ENCODE peak calls at places on chromosomes 3 and 15, in five cellular contexts. One of them, this sample, is unnamed.

GRCh38 chr15:77506311-77507150 is 85.8 kb downstream of the HMG20A start:
- DNase-seq in hepatocyte: no peak
- DNase-seq in foreskin fibroblast: no peak
- DNase-seq in WERI-Rb-1: no peak
- DNase-seq in CD8-positive, alpha-beta memory T cell: no peak
- DNase-seq in this sample: peak; percentile 62

GRCh38 chr15:66359740-66360139 is 3.3 kb upstream of the TIPIN start:
- DNase-seq in hepatocyte: peak; percentile 57
- DNase-seq in foreskin fibroblast: no peak
- DNase-seq in WERI-Rb-1: no peak
- DNase-seq in CD8-positive, alpha-beta memory T cell: no peak
- DNase-seq in this sample: no peak

GRCh38 chr15:67064607-67065530 is 533 bp upstream of the SMAD3 start:
- DNase-seq in hepatocyte: peak; percentile 82
- DNase-seq in foreskin fibroblast: no peak
- DNase-seq in WERI-Rb-1: no peak
- DNase-seq in CD8-positive, alpha-beta memory T cell: peak; percentile 30
- DNase-seq in this sample: peak; percentile 56

GRCh38 chr15:62165029-62165792 is at the start of gene C2CD4B:
- DNase-seq in hepatocyte: peak; percentile 59
- DNase-seq in foreskin fibroblast: no peak
- DNase-seq in WERI-Rb-1: peak; percentile 14
- DNase-seq in CD8-positive, alpha-beta memory T cell: peak; percentile 15
- DNase-seq in this sample: peak; percentile 62

GRCh38 chr15:73078722-73079121 is 26.5 kb downstream of the NEO1 start:
- DNase-seq in hepatocyte: peak; percentile 16
- DNase-seq in foreskin fibroblast: peak; percentile 67
- DNase-seq in WERI-Rb-1: no peak
- DNase-seq in CD8-positive, alpha-beta memory T cell: no peak
- DNase-seq in this sample: peak; percentile 90

GRCh38 chr15:58522865-58523264 is 91.1 kb downstream of the LIPC start:
- DNase-seq in hepatocyte: no peak
- DNase-seq in foreskin fibroblast: no peak
- DNase-seq in WERI-Rb-1: no peak
- DNase-seq in CD8-positive, alpha-beta memory T cell: no peak
- DNase-seq in this sample: no peak

GRCh38 chr15:77160562-77161481 is 89.9 kb upstream of the TSPAN3 start:
- DNase-seq in hepatocyte: peak; percentile 39
- DNase-seq in foreskin fibroblast: no peak
- DNase-seq in WERI-Rb-1: no peak
- DNase-seq in CD8-positive, alpha-beta memory T cell: no peak
- DNase-seq in this sample: peak; percentile 41

GRCh38 chr15:77530576-77530975 is 102.1 kb downstream of the LINGO1 start:
- DNase-seq in hepatocyte: no peak
- DNase-seq in foreskin fibroblast: no peak
- DNase-seq in WERI-Rb-1: no peak
- DNase-seq in CD8-positive, alpha-beta memory T cell: no peak
- DNase-seq in this sample: no peak

GRCh38 chr15:88071141-88071540 is 185.4 kb downstream of the NTRK3 start:
- DNase-seq in hepatocyte: no peak
- DNase-seq in foreskin fibroblast: no peak
- DNase-seq in WERI-Rb-1: no peak
- DNase-seq in CD8-positive, alpha-beta memory T cell: no peak
- DNase-seq in this sample: no peak

GRCh38 chr3:119817071-119817470 is 35.2 kb downstream of the NR1I2 start:
- DNase-seq in hepatocyte: no peak
- DNase-seq in foreskin fibroblast: no peak
- DNase-seq in WERI-Rb-1: peak; percentile 75
- DNase-seq in CD8-positive, alpha-beta memory T cell: no peak
- DNase-seq in this sample: no peak

GRCh38 chr15:69893863-69894262 is 203.9 kb downstream of the TLE3 start:
- DNase-seq in hepatocyte: peak; percentile 36
- DNase-seq in foreskin fibroblast: peak; percentile 30
- DNase-seq in WERI-Rb-1: peak; percentile 65
- DNase-seq in CD8-positive, alpha-beta memory T cell: no peak
- DNase-seq in this sample: peak; percentile 84

GRCh38 chr3:173988912-173989311 is 591.4 kb downstream of the NLGN1 start:
- DNase-seq in hepatocyte: peak; percentile 18
- DNase-seq in foreskin fibroblast: no peak
- DNase-seq in WERI-Rb-1: no peak
- DNase-seq in CD8-positive, alpha-beta memory T cell: no peak
- DNase-seq in this sample: peak; percentile 1

GRCh38 chr15:42547926-42548257 is 701 bp downstream of the LRRC57 start:
- DNase-seq in hepatocyte: no peak
- DNase-seq in foreskin fibroblast: peak; percentile 27
- DNase-seq in WERI-Rb-1: no peak
- DNase-seq in CD8-positive, alpha-beta memory T cell: no peak
- DNase-seq in this sample: no peak

GRCh38 chr3:171229173-171229572 is 202.7 kb upstream of the SLC2A2 start:
- DNase-seq in hepatocyte: no peak
- DNase-seq in foreskin fibroblast: no peak
- DNase-seq in WERI-Rb-1: no peak
- DNase-seq in CD8-positive, alpha-beta memory T cell: no peak
- DNase-seq in this sample: no peak

GRCh38 chr3:102038477-102039142 is 189.3 kb downstream of the NFKBIZ start:
- DNase-seq in hepatocyte: no peak
- DNase-seq in foreskin fibroblast: no peak
- DNase-seq in WERI-Rb-1: no peak
- DNase-seq in CD8-positive, alpha-beta memory T cell: no peak
- DNase-seq in this sample: no peak

GRCh38 chr15:44779761-44780160 is 43.4 kb downstream of the TRIM69 start:
- DNase-seq in hepatocyte: no peak
- DNase-seq in foreskin fibroblast: no peak
- DNase-seq in WERI-Rb-1: no peak
- DNase-seq in CD8-positive, alpha-beta memory T cell: no peak
- DNase-seq in this sample: no peak

GRCh38 chr3:42101048-42101447 is 9.9 kb downstream of the TRAK1 start:
- DNase-seq in hepatocyte: no peak
- DNase-seq in foreskin fibroblast: peak; percentile 82
- DNase-seq in WERI-Rb-1: no peak
- DNase-seq in CD8-positive, alpha-beta memory T cell: no peak
- DNase-seq in this sample: peak; percentile 91

GRCh38 chr3:36562945-36563344 is 182.6 kb downstream of the STAC start:
- DNase-seq in hepatocyte: no peak
- DNase-seq in foreskin fibroblast: no peak
- DNase-seq in WERI-Rb-1: no peak
- DNase-seq in CD8-positive, alpha-beta memory T cell: no peak
- DNase-seq in this sample: no peak

GRCh38 chr15:76467136-76467535 is 130.6 kb downstream of the ISL2 start:
- DNase-seq in hepatocyte: no peak
- DNase-seq in foreskin fibroblast: no peak
- DNase-seq in WERI-Rb-1: no peak
- DNase-seq in CD8-positive, alpha-beta memory T cell: no peak
- DNase-seq in this sample: no peak

GRCh38 chr3:194031349-194031748 is 104.6 kb upstream of the HES1 start:
- DNase-seq in hepatocyte: no peak
- DNase-seq in foreskin fibroblast: no peak
- DNase-seq in WERI-Rb-1: no peak
- DNase-seq in CD8-positive, alpha-beta memory T cell: no peak
- DNase-seq in this sample: no peak

GRCh38 chr3:100710355-100711198 is 1.3 kb downstream of the TFG start:
- DNase-seq in hepatocyte: peak; percentile 81
- DNase-seq in foreskin fibroblast: peak; percentile 54
- DNase-seq in WERI-Rb-1: peak; percentile 53
- DNase-seq in CD8-positive, alpha-beta memory T cell: peak; percentile 37
- DNase-seq in this sample: peak; percentile 71

GRCh38 chr3:182440101-182440500 is 353.2 kb upstream of the ATP11B start:
- DNase-seq in hepatocyte: no peak
- DNase-seq in foreskin fibroblast: no peak
- DNase-seq in WERI-Rb-1: no peak
- DNase-seq in CD8-positive, alpha-beta memory T cell: no peak
- DNase-seq in this sample: no peak

GRCh38 chr3:168094580-168094876 is 1.2 kb downstream of the GOLIM4 start:
- DNase-seq in hepatocyte: peak; percentile 68
- DNase-seq in foreskin fibroblast: no peak
- DNase-seq in WERI-Rb-1: no peak
- DNase-seq in CD8-positive, alpha-beta memory T cell: no peak
- DNase-seq in this sample: peak; percentile 69
- H3K4me3 ChIP-seq in hepatocyte: peak overlapping the region; percentile 89
- H3K4me3 ChIP-seq in foreskin fibroblast: peak overlapping the region; percentile 87
- H3K4me3 ChIP-seq in WERI-Rb-1: peak overlapping the region; percentile 84
- H3K4me3 ChIP-seq in CD8-positive, alpha-beta memory T cell: peak overlapping the region; percentile 39
- H3K4me3 ChIP-seq in this sample: peak overlapping the region; percentile 94

GRCh38 chr15:83205725-83206324 is 1.8 kb downstream of the HDGFL3 start:
- DNase-seq in hepatocyte: no peak
- DNase-seq in foreskin fibroblast: peak; percentile 43
- DNase-seq in WERI-Rb-1: no peak
- DNase-seq in CD8-positive, alpha-beta memory T cell: no peak
- DNase-seq in this sample: peak; percentile 90
- H3K4me3 ChIP-seq in hepatocyte: peak overlapping the region; percentile 95
- H3K4me3 ChIP-seq in foreskin fibroblast: peak overlapping the region; percentile 85
- H3K4me3 ChIP-seq in WERI-Rb-1: peak overlapping the region; percentile 89
- H3K4me3 ChIP-seq in CD8-positive, alpha-beta memory T cell: no peak overlapping the region
- H3K4me3 ChIP-seq in this sample: no peak overlapping the region

GRCh38 chr15:90016721-90017120 is 15.6 kb downstream of the ZNF710 start:
- DNase-seq in hepatocyte: no peak
- DNase-seq in foreskin fibroblast: no peak
- DNase-seq in WERI-Rb-1: no peak
- DNase-seq in CD8-positive, alpha-beta memory T cell: no peak
- DNase-seq in this sample: no peak
- H3K4me3 ChIP-seq in hepatocyte: no peak overlapping the region
- H3K4me3 ChIP-seq in foreskin fibroblast: no peak overlapping the region
- H3K4me3 ChIP-seq in WERI-Rb-1: no peak overlapping the region
- H3K4me3 ChIP-seq in CD8-positive, alpha-beta memory T cell: no peak overlapping the region
- H3K4me3 ChIP-seq in this sample: no peak overlapping the region

GRCh38 chr15:94857466-94857865 is 626.1 kb downstream of the MCTP2 start:
- DNase-seq in hepatocyte: no peak
- DNase-seq in foreskin fibroblast: no peak
- DNase-seq in WERI-Rb-1: no peak
- DNase-seq in CD8-positive, alpha-beta memory T cell: no peak
- DNase-seq in this sample: no peak

GRCh38 chr15:94856267-94856854 is 625.0 kb downstream of the MCTP2 start:
- DNase-seq in hepatocyte: no peak
- DNase-seq in foreskin fibroblast: no peak
- DNase-seq in WERI-Rb-1: no peak
- DNase-seq in CD8-positive, alpha-beta memory T cell: no peak
- DNase-seq in this sample: no peak

GRCh38 chr15:94858011-94858410 is 626.6 kb downstream of the MCTP2 start:
- DNase-seq in hepatocyte: no peak
- DNase-seq in foreskin fibroblast: no peak
- DNase-seq in WERI-Rb-1: no peak
- DNase-seq in CD8-positive, alpha-beta memory T cell: no peak
- DNase-seq in this sample: no peak

GRCh38 chr15:94855409-94856266 is 624.3 kb downstream of the MCTP2 start:
- DNase-seq in hepatocyte: no peak
- DNase-seq in foreskin fibroblast: no peak
- DNase-seq in WERI-Rb-1: no peak
- DNase-seq in CD8-positive, alpha-beta memory T cell: no peak
- DNase-seq in this sample: no peak

DNA sequence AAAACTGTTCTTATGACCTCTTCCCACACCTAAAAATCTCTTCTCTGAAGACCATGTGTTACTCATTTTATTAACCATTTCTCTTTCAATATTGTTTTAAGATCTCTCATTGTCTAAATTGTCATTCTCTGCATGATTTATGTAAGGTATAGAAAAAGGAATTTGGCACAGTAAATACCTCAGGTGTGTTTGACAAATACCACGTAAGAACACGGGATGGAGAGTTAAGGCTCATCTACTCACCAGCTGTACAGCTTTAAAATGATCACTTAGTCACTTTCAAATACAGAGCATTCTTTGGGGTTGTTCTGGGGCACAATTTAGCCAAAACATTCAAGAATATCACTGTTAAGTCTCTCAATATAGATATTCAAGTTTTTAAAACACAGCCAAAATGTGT is 627.1 kb downstream of the MCTP2 start:
- DNase-seq in hepatocyte: no peak
- DNase-seq in foreskin fibroblast: no peak
- DNase-seq in WERI-Rb-1: no peak
- DNase-seq in CD8-positive, alpha-beta memory T cell: no peak
- DNase-seq in this sample: no peak
- H3K4me3 ChIP-seq in hepatocyte: no peak overlapping the region
- H3K4me3 ChIP-seq in foreskin fibroblast: no peak overlapping the region
- H3K4me3 ChIP-seq in WERI-Rb-1: no peak overlapping the region
- H3K4me3 ChIP-seq in CD8-positive, alpha-beta memory T cell: no peak overlapping the region
- H3K4me3 ChIP-seq in this sample: no peak overlapping the region

GRCh38 chr3:66450389-66451022 is 50.3 kb downstream of the LRIG1 start:
- DNase-seq in hepatocyte: no peak
- DNase-seq in foreskin fibroblast: peak; percentile 42
- DNase-seq in WERI-Rb-1: no peak
- DNase-seq in CD8-positive, alpha-beta memory T cell: no peak
- DNase-seq in this sample: peak; percentile 83
- H3K4me3 ChIP-seq in hepatocyte: no peak overlapping the region
- H3K4me3 ChIP-seq in foreskin fibroblast: no peak overlapping the region
- H3K4me3 ChIP-seq in WERI-Rb-1: no peak overlapping the region
- H3K4me3 ChIP-seq in CD8-positive, alpha-beta memory T cell: no peak overlapping the region
- H3K4me3 ChIP-seq in this sample: no peak overlapping the region

GRCh38 chr15:80081390-80081789 is 21.9 kb downstream of the ZFAND6 start:
- DNase-seq in hepatocyte: no peak
- DNase-seq in foreskin fibroblast: no peak
- DNase-seq in WERI-Rb-1: no peak
- DNase-seq in CD8-positive, alpha-beta memory T cell: no peak
- DNase-seq in this sample: no peak
- H3K4me3 ChIP-seq in hepatocyte: no peak overlapping the region
- H3K4me3 ChIP-seq in foreskin fibroblast: no peak overlapping the region
- H3K4me3 ChIP-seq in WERI-Rb-1: no peak overlapping the region
- H3K4me3 ChIP-seq in CD8-positive, alpha-beta memory T cell: no peak overlapping the region
- H3K4me3 ChIP-seq in this sample: no peak overlapping the region

This sample was measured in cardiac fibroblast.